ENCODE peak calls at places on chromosomes 7 and 10, in eight cellular contexts. One of them, this sample, is unnamed.

GRCh38 chr10:71810048-71810750 is 36.9 kb upstream of the VSIR start:
- DNase-seq in H1: no peak
- DNase-seq in right cardiac atrium: peak; percentile 43
- DNase-seq in CD8-positive, alpha-beta T cell: no peak
- DNase-seq in tibial artery: no peak
- DNase-seq in lung: no peak
- DNase-seq in stomach: no peak
- DNase-seq in GM23248: no peak
- DNase-seq in this sample: no peak

GRCh38 chr10:97849491-97850402 is at the start of gene GOLGA7B:
- DNase-seq in stomach: peak; percentile 49
- DNase-seq in GM23248: peak; percentile 69
- DNase-seq in H1: peak; percentile 86
- DNase-seq in tibial artery: no peak
- DNase-seq in CD8-positive, alpha-beta T cell: peak; percentile 80
- DNase-seq in right cardiac atrium: peak; percentile 70
- DNase-seq in lung: no peak
- DNase-seq in this sample: no peak

GRCh38 chr10:50613726-50614443 is 9.9 kb downstream of the SGMS1 start:
- DNase-seq in CD8-positive, alpha-beta T cell: no peak
- DNase-seq in stomach: no peak
- DNase-seq in lung: no peak
- DNase-seq in H1: no peak
- DNase-seq in GM23248: no peak
- DNase-seq in right cardiac atrium: no peak
- DNase-seq in tibial artery: no peak
- DNase-seq in this sample: no peak

GRCh38 chr7:157096286-157097055 is 42.3 kb upstream of the UBE3C start:
- DNase-seq in CD8-positive, alpha-beta T cell: no peak
- DNase-seq in right cardiac atrium: no peak
- DNase-seq in tibial artery: no peak
- DNase-seq in H1: no peak
- DNase-seq in GM23248: peak; percentile 31
- DNase-seq in stomach: no peak
- DNase-seq in lung: no peak
- DNase-seq in this sample: no peak

GRCh38 chr10:70296406-70296899 is 12.6 kb upstream of the NPFFR1 start:
- DNase-seq in CD8-positive, alpha-beta T cell: no peak
- DNase-seq in GM23248: peak; percentile 98
- DNase-seq in right cardiac atrium: peak; percentile 95
- DNase-seq in lung: peak; percentile 84
- DNase-seq in H1: no peak
- DNase-seq in stomach: peak; percentile 71
- DNase-seq in tibial artery: peak; percentile 93
- DNase-seq in this sample: peak; percentile 85

GRCh38 chr7:46468753-46469356 is 547.8 kb upstream of the IGFBP3 start:
- DNase-seq in H1: no peak
- DNase-seq in tibial artery: no peak
- DNase-seq in lung: no peak
- DNase-seq in CD8-positive, alpha-beta T cell: no peak
- DNase-seq in stomach: no peak
- DNase-seq in right cardiac atrium: no peak
- DNase-seq in GM23248: peak; percentile 40
- DNase-seq in this sample: no peak

GRCh38 chr10:110815354-110816004 is 56.2 kb upstream of the PDCD4 start:
- DNase-seq in stomach: no peak
- DNase-seq in GM23248: no peak
- DNase-seq in CD8-positive, alpha-beta T cell: no peak
- DNase-seq in lung: no peak
- DNase-seq in tibial artery: no peak
- DNase-seq in H1: no peak
- DNase-seq in right cardiac atrium: peak; percentile 81
- DNase-seq in this sample: no peak

GRCh38 chr7:106717997-106718871 is 57.3 kb upstream of the CCDC71L start:
- DNase-seq in stomach: peak; percentile 28
- DNase-seq in H1: no peak
- DNase-seq in lung: peak; percentile 48
- DNase-seq in CD8-positive, alpha-beta T cell: no peak
- DNase-seq in tibial artery: peak; percentile 34
- DNase-seq in GM23248: peak; percentile 99
- DNase-seq in right cardiac atrium: no peak
- DNase-seq in this sample: peak; percentile 61

GRCh38 chr10:58773351-58773750 is 260.7 kb downstream of the BICC1 start:
- DNase-seq in H1: no peak
- DNase-seq in tibial artery: no peak
- DNase-seq in GM23248: no peak
- DNase-seq in right cardiac atrium: peak; percentile 36
- DNase-seq in stomach: no peak
- DNase-seq in CD8-positive, alpha-beta T cell: no peak
- DNase-seq in lung: no peak
- DNase-seq in this sample: no peak

GRCh38 chr10:132616995-132617780 is 79.6 kb downstream of the INPP5A start:
- DNase-seq in tibial artery: no peak
- DNase-seq in stomach: no peak
- DNase-seq in CD8-positive, alpha-beta T cell: no peak
- DNase-seq in H1: no peak
- DNase-seq in GM23248: no peak
- DNase-seq in lung: no peak
- DNase-seq in right cardiac atrium: no peak
- DNase-seq in this sample: peak; percentile 44

GRCh38 chr7:4948402-4948801 is 10.6 kb downstream of the MMD2 start:
- DNase-seq in GM23248: no peak
- DNase-seq in lung: no peak
- DNase-seq in stomach: no peak
- DNase-seq in CD8-positive, alpha-beta T cell: no peak
- DNase-seq in H1: no peak
- DNase-seq in right cardiac atrium: no peak
- DNase-seq in tibial artery: no peak
- DNase-seq in this sample: no peak

GRCh38 chr7:156234666-156235494 is 405.7 kb upstream of the RNF32 start:
- DNase-seq in GM23248: no peak
- DNase-seq in lung: no peak
- DNase-seq in H1: peak; percentile 28
- DNase-seq in tibial artery: no peak
- DNase-seq in stomach: no peak
- DNase-seq in right cardiac atrium: no peak
- DNase-seq in CD8-positive, alpha-beta T cell: peak; percentile 32
- DNase-seq in this sample: no peak

GRCh38 chr10:110818311-110819257 is 53.1 kb upstream of the PDCD4 start:
- DNase-seq in CD8-positive, alpha-beta T cell: no peak
- DNase-seq in tibial artery: peak; percentile 61
- DNase-seq in stomach: peak; percentile 92
- DNase-seq in GM23248: no peak
- DNase-seq in right cardiac atrium: peak; percentile 75
- DNase-seq in lung: peak; percentile 61
- DNase-seq in H1: no peak
- DNase-seq in this sample: no peak

GRCh38 chr10:29657719-29658274 is 23.0 kb upstream of the SVIL start:
- DNase-seq in tibial artery: no peak
- DNase-seq in GM23248: no peak
- DNase-seq in lung: no peak
- DNase-seq in right cardiac atrium: no peak
- DNase-seq in H1: no peak
- DNase-seq in CD8-positive, alpha-beta T cell: no peak
- DNase-seq in stomach: no peak
- DNase-seq in this sample: no peak

GRCh38 chr7:151386301-151387160 is 23.3 kb downstream of the WDR86 start:
- DNase-seq in tibial artery: no peak
- DNase-seq in right cardiac atrium: no peak
- DNase-seq in stomach: peak; percentile 76
- DNase-seq in H1: no peak
- DNase-seq in CD8-positive, alpha-beta T cell: no peak
- DNase-seq in lung: no peak
- DNase-seq in GM23248: no peak
- DNase-seq in this sample: peak; percentile 51

GRCh38 chr7:138233189-138233588 is 156.9 kb downstream of the AKR1D1 start:
- DNase-seq in tibial artery: no peak
- DNase-seq in GM23248: no peak
- DNase-seq in H1: peak; percentile 7
- DNase-seq in lung: no peak
- DNase-seq in stomach: peak; percentile 31
- DNase-seq in CD8-positive, alpha-beta T cell: no peak
- DNase-seq in right cardiac atrium: no peak
- DNase-seq in this sample: no peak

GRCh38 chr10:122504551-122504950 is 43.2 kb downstream of the HTRA1 start:
- DNase-seq in right cardiac atrium: peak; percentile 97
- DNase-seq in H1: no peak
- DNase-seq in stomach: peak; percentile 78
- DNase-seq in tibial artery: peak; percentile 86
- DNase-seq in CD8-positive, alpha-beta T cell: no peak
- DNase-seq in GM23248: peak; percentile 94
- DNase-seq in lung: peak; percentile 83
- DNase-seq in this sample: no peak

GRCh38 chr10:16853201-16853600 is 36.0 kb upstream of the RSU1 start:
- DNase-seq in lung: no peak
- DNase-seq in CD8-positive, alpha-beta T cell: no peak
- DNase-seq in stomach: no peak
- DNase-seq in tibial artery: no peak
- DNase-seq in H1: no peak
- DNase-seq in right cardiac atrium: no peak
- DNase-seq in GM23248: peak; percentile 47
- DNase-seq in this sample: no peak

GRCh38 chr7:1973321-1974251 is 259.2 kb downstream of the MAD1L1 start:
- DNase-seq in CD8-positive, alpha-beta T cell: no peak
- DNase-seq in lung: no peak
- DNase-seq in tibial artery: no peak
- DNase-seq in stomach: no peak
- DNase-seq in H1: no peak
- DNase-seq in right cardiac atrium: peak; percentile 38
- DNase-seq in GM23248: no peak
- DNase-seq in this sample: no peak

GRCh38 chr7:148921189-148921588 is 37.1 kb upstream of the EZH2 start:
- DNase-seq in tibial artery: no peak
- DNase-seq in CD8-positive, alpha-beta T cell: no peak
- DNase-seq in H1: no peak
- DNase-seq in lung: no peak
- DNase-seq in GM23248: no peak
- DNase-seq in stomach: no peak
- DNase-seq in right cardiac atrium: no peak
- DNase-seq in this sample: no peak

GRCh38 chr7:99390941-99391602 is 16.5 kb downstream of the ARPC1B start:
- DNase-seq in right cardiac atrium: peak; percentile 46
- DNase-seq in stomach: no peak
- DNase-seq in GM23248: no peak
- DNase-seq in lung: no peak
- DNase-seq in H1: no peak
- DNase-seq in tibial artery: no peak
- DNase-seq in CD8-positive, alpha-beta T cell: no peak
- DNase-seq in this sample: no peak

GRCh38 chr7:98116656-98117461 is 10.2 kb downstream of the LMTK2 start:
- DNase-seq in GM23248: peak; percentile 3
- DNase-seq in stomach: no peak
- DNase-seq in H1: no peak
- DNase-seq in CD8-positive, alpha-beta T cell: no peak
- DNase-seq in lung: peak; percentile 75
- DNase-seq in right cardiac atrium: no peak
- DNase-seq in tibial artery: no peak
- DNase-seq in this sample: no peak

GRCh38 chr10:63699785-63700184 is 178.6 kb downstream of the REEP3 start:
- DNase-seq in stomach: no peak
- DNase-seq in right cardiac atrium: peak; percentile 77
- DNase-seq in tibial artery: peak; percentile 58
- DNase-seq in H1: no peak
- DNase-seq in lung: no peak
- DNase-seq in GM23248: peak; percentile 76
- DNase-seq in CD8-positive, alpha-beta T cell: no peak
- DNase-seq in this sample: no peak

GRCh38 chr7:12737364-12737763 is 49.9 kb downstream of the ARL4A start:
- DNase-seq in stomach: no peak
- DNase-seq in GM23248: no peak
- DNase-seq in tibial artery: no peak
- DNase-seq in H1: no peak
- DNase-seq in lung: no peak
- DNase-seq in CD8-positive, alpha-beta T cell: no peak
- DNase-seq in right cardiac atrium: no peak
- DNase-seq in this sample: no peak

GRCh38 chr7:101581891-101582290 is 47.2 kb downstream of the MYL10 start:
- DNase-seq in CD8-positive, alpha-beta T cell: no peak
- DNase-seq in GM23248: no peak
- DNase-seq in lung: no peak
- DNase-seq in right cardiac atrium: no peak
- DNase-seq in tibial artery: no peak
- DNase-seq in stomach: no peak
- DNase-seq in H1: no peak
- DNase-seq in this sample: peak; percentile 14

GRCh38 chr10:87531908-87532622 is 27.4 kb downstream of the MINPP1 start:
- DNase-seq in H1: no peak
- DNase-seq in stomach: no peak
- DNase-seq in GM23248: no peak
- DNase-seq in tibial artery: peak; percentile 73
- DNase-seq in right cardiac atrium: no peak
- DNase-seq in lung: no peak
- DNase-seq in CD8-positive, alpha-beta T cell: no peak
- DNase-seq in this sample: no peak

GRCh38 chr7:151115121-151115835 is 29.0 kb downstream of the AGAP3 start:
- DNase-seq in right cardiac atrium: peak; percentile 72
- DNase-seq in CD8-positive, alpha-beta T cell: no peak
- DNase-seq in stomach: no peak
- DNase-seq in lung: no peak
- DNase-seq in tibial artery: no peak
- DNase-seq in H1: peak; percentile 68
- DNase-seq in GM23248: peak; percentile 70
- DNase-seq in this sample: no peak

GRCh38 chr7:6272481-6273323 is at the start of gene CYTH3:
- DNase-seq in H1: peak; percentile 93
- DNase-seq in CD8-positive, alpha-beta T cell: peak; percentile 89
- DNase-seq in lung: peak; percentile 78
- DNase-seq in GM23248: peak; percentile 95
- DNase-seq in stomach: peak; percentile 87
- DNase-seq in right cardiac atrium: peak; percentile 91
- DNase-seq in tibial artery: peak; percentile 66
- DNase-seq in this sample: no peak
- H3K27ac ChIP-seq in H1: no peak within 1 kb of the TSS
- H3K27ac ChIP-seq in CD8-positive, alpha-beta T cell: no peak within 1 kb of the TSS
- H3K27ac ChIP-seq in lung: peak within 1 kb of the TSS; percentile 77
- H3K27ac ChIP-seq in GM23248: peak within 1 kb of the TSS; percentile 69
- H3K27ac ChIP-seq in stomach: peak within 1 kb of the TSS; percentile 66
- H3K27ac ChIP-seq in right cardiac atrium: peak within 1 kb of the TSS; percentile 8
- H3K27ac ChIP-seq in tibial artery: peak within 1 kb of the TSS; percentile 87
- H3K27ac ChIP-seq in this sample: peak within 1 kb of the TSS; percentile 61

GRCh38 chr10:128546651-128547165 is 420.5 kb upstream of the MKI67 start:
- DNase-seq in GM23248: no peak
- DNase-seq in CD8-positive, alpha-beta T cell: no peak
- DNase-seq in stomach: no peak
- DNase-seq in tibial artery: no peak
- DNase-seq in right cardiac atrium: no peak
- DNase-seq in H1: no peak
- DNase-seq in lung: no peak
- DNase-seq in this sample: no peak
- H3K9me3 ChIP-seq in GM23248: no peaks in the 10 kb centered on the region
- H3K9me3 ChIP-seq in CD8-positive, alpha-beta T cell: no peaks in the 10 kb centered on the region
- H3K9me3 ChIP-seq in stomach: no peaks in the 10 kb centered on the region
- H3K9me3 ChIP-seq in tibial artery: no peaks in the 10 kb centered on the region
- H3K9me3 ChIP-seq in right cardiac atrium: no peaks in the 10 kb centered on the region
- H3K9me3 ChIP-seq in H1: no peaks in the 10 kb centered on the region
- H3K9me3 ChIP-seq in lung: no peaks in the 10 kb centered on the region
- H3K9me3 ChIP-seq in this sample: no peaks in the 10 kb centered on the region

GRCh38 chr7:77858278-77858677 is 59.7 kb downstream of the PHTF2 start:
- DNase-seq in stomach: no peak
- DNase-seq in tibial artery: no peak
- DNase-seq in right cardiac atrium: no peak
- DNase-seq in H1: no peak
- DNase-seq in CD8-positive, alpha-beta T cell: no peak
- DNase-seq in lung: no peak
- DNase-seq in GM23248: no peak
- DNase-seq in this sample: no peak
- H3K27ac ChIP-seq in stomach: no peak overlapping the region
- H3K27ac ChIP-seq in tibial artery: no peak overlapping the region
- H3K27ac ChIP-seq in right cardiac atrium: no peak overlapping the region
- H3K27ac ChIP-seq in H1: no peak overlapping the region
- H3K27ac ChIP-seq in CD8-positive, alpha-beta T cell: no peak overlapping the region
- H3K27ac ChIP-seq in lung: no peak overlapping the region
- H3K27ac ChIP-seq in GM23248: no peak overlapping the region
- H3K27ac ChIP-seq in this sample: no peak overlapping the region

GRCh38 chr7:64965594-64965993 is 25.2 kb downstream of the ZNF117 start:
- DNase-seq in stomach: no peak
- DNase-seq in GM23248: no peak
- DNase-seq in lung: no peak
- DNase-seq in CD8-positive, alpha-beta T cell: no peak
- DNase-seq in H1: no peak
- DNase-seq in tibial artery: no peak
- DNase-seq in right cardiac atrium: no peak
- DNase-seq in this sample: no peak
- H3K9me3 ChIP-seq in stomach: peaks cover 12% of the 10 kb centered on the region
- H3K9me3 ChIP-seq in GM23248: peaks cover 3% of the 10 kb centered on the region
- H3K9me3 ChIP-seq in lung: no peaks in the 10 kb centered on the region
- H3K9me3 ChIP-seq in CD8-positive, alpha-beta T cell: no peaks in the 10 kb centered on the region
- H3K9me3 ChIP-seq in H1: peaks cover 3% of the 10 kb centered on the region
- H3K9me3 ChIP-seq in tibial artery: no peaks in the 10 kb centered on the region
- H3K9me3 ChIP-seq in right cardiac atrium: no peaks in the 10 kb centered on the region
- H3K9me3 ChIP-seq in this sample: peaks cover 3% of the 10 kb centered on the region